ENCODE peak calls at places on chromosome 4, in four cellular contexts. One of them, this sample, is unnamed.

GRCh38 chr4:128249787-128250668 is 37.6 kb downstream of the PGRMC2 start:
- DNase-seq in aorta: no peak
- DNase-seq in adrenal gland: no peak
- DNase-seq in heart left ventricle: no peak
- DNase-seq in this sample: no peak

GRCh38 chr4:44210750-44211149 is 237.9 kb downstream of the KCTD8 start:
- DNase-seq in heart left ventricle: no peak
- DNase-seq in aorta: no peak
- DNase-seq in adrenal gland: no peak
- DNase-seq in this sample: no peak

GRCh38 chr4:97432551-97432950 is 710.7 kb downstream of the STPG2 start:
- DNase-seq in adrenal gland: no peak
- DNase-seq in aorta: no peak
- DNase-seq in heart left ventricle: no peak
- DNase-seq in this sample: peak; percentile 1

GRCh38 chr4:36255575-36255974 is 11.3 kb upstream of the ARAP2 start:
- DNase-seq in adrenal gland: no peak
- DNase-seq in aorta: no peak
- DNase-seq in heart left ventricle: no peak
- DNase-seq in this sample: peak; percentile 66

GRCh38 chr4:184252136-184253071 is 34.7 kb upstream of the ENPP6 start:
- DNase-seq in aorta: no peak
- DNase-seq in heart left ventricle: no peak
- DNase-seq in adrenal gland: no peak
- DNase-seq in this sample: no peak

GRCh38 chr4:74376888-74377483 is 12.0 kb downstream of the EREG start:
- DNase-seq in aorta: no peak
- DNase-seq in heart left ventricle: no peak
- DNase-seq in adrenal gland: no peak
- DNase-seq in this sample: peak; percentile 69

GRCh38 chr4:2797188-2797544 is 4.3 kb downstream of the SH3BP2 start:
- DNase-seq in heart left ventricle: no peak
- DNase-seq in adrenal gland: peak; percentile 50
- DNase-seq in aorta: no peak
- DNase-seq in this sample: no peak

GRCh38 chr4:2036327-2036726 is 22.8 kb upstream of the NAT8L start:
- DNase-seq in aorta: no peak
- DNase-seq in adrenal gland: peak; percentile 5
- DNase-seq in heart left ventricle: no peak
- DNase-seq in this sample: peak; percentile 92

GRCh38 chr4:74057588-74057987 is 19.1 kb upstream of the CXCL3 start:
- DNase-seq in adrenal gland: no peak
- DNase-seq in aorta: no peak
- DNase-seq in heart left ventricle: no peak
- DNase-seq in this sample: no peak

GRCh38 chr4:40323866-40324265 is 11.3 kb upstream of the CHRNA9 start:
- DNase-seq in adrenal gland: peak; percentile 45
- DNase-seq in heart left ventricle: no peak
- DNase-seq in aorta: no peak
- DNase-seq in this sample: no peak
- H3K27ac ChIP-seq in adrenal gland: no peak overlapping the region
- H3K27ac ChIP-seq in heart left ventricle: no peak overlapping the region
- H3K27ac ChIP-seq in aorta: no peak overlapping the region
- H3K27ac ChIP-seq in this sample: no peak overlapping the region

DNA sequence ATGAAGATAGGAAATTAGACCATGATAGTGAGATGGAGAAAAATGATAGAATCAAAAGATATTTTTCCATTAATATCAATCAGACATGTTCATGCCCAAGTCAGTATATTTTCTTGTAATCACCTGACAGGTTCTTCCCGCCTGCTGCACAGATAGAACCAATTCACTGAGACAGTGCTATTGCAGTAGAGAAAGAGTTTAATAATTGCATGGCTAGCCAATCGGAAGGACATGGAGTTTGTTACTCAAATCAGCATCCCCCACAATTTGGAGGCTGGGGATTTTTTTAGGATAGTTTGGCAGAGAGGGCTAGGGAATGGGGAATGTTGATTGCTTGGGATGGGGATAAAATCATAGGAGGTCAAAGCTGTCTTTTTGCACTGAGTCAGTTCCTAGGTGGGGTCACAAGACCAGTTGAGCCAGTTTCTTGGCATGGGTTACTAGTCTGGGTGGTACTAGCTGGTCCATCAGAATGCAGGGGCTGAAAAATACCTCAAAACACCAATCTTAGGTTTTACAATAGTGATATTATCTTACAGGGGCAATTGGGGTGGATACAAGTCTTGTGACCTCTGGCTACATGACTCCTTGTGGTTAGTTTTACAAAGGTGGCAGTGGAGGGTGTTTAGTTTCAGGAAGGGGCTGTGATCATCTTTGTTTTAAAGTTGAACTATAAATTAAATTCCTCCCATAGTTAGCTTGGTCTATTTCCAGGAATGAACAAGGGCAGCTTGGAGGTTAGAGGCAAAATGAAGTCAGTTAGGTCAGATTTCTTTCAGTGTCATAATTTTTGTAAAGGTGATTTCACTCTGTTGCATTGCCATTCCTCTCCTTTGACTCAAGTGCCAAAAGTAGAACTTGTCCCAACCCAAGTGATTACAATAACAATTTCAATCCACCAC is 100.3 kb upstream of the PDE5A start:
- DNase-seq in heart left ventricle: no peak
- DNase-seq in aorta: no peak
- DNase-seq in adrenal gland: no peak
- DNase-seq in this sample: no peak
- H3K4me1 ChIP-seq in heart left ventricle: peaks cover 45% of the 10 kb centered on the region
- H3K4me1 ChIP-seq in aorta: peaks cover 19% of the 10 kb centered on the region
- H3K4me1 ChIP-seq in adrenal gland: no peaks in the 10 kb centered on the region
- H3K4me1 ChIP-seq in this sample: no peaks in the 10 kb centered on the region

GRCh38 chr4:177080388-177080787 is 229.3 kb upstream of the NEIL3 start:
- DNase-seq in aorta: no peak
- DNase-seq in heart left ventricle: no peak
- DNase-seq in adrenal gland: no peak
- DNase-seq in this sample: no peak
- H3K27ac ChIP-seq in aorta: no peak overlapping the region
- H3K27ac ChIP-seq in heart left ventricle: no peak overlapping the region
- H3K27ac ChIP-seq in adrenal gland: no peak overlapping the region
- H3K27ac ChIP-seq in this sample: no peak overlapping the region

GRCh38 chr4:10113362-10114047 is 3.1 kb downstream of the WDR1 start:
- DNase-seq in adrenal gland: no peak
- DNase-seq in aorta: no peak
- DNase-seq in heart left ventricle: no peak
- DNase-seq in this sample: no peak

GRCh38 chr4:10109995-10110670 is 6.5 kb downstream of the WDR1 start:
- DNase-seq in heart left ventricle: no peak
- DNase-seq in aorta: no peak
- DNase-seq in adrenal gland: no peak
- DNase-seq in this sample: no peak

GRCh38 chr4:10108818-10109783 is 7.5 kb downstream of the WDR1 start:
- DNase-seq in heart left ventricle: no peak
- DNase-seq in aorta: no peak
- DNase-seq in adrenal gland: no peak
- DNase-seq in this sample: peak; percentile 40

GRCh38 chr4:10112658-10113284 is 3.8 kb downstream of the WDR1 start:
- DNase-seq in adrenal gland: no peak
- DNase-seq in aorta: no peak
- DNase-seq in heart left ventricle: no peak
- DNase-seq in this sample: no peak

GRCh38 chr4:10111067-10111801 is 5.4 kb downstream of the WDR1 start:
- DNase-seq in adrenal gland: no peak
- DNase-seq in aorta: no peak
- DNase-seq in heart left ventricle: no peak
- DNase-seq in this sample: no peak
- H3K4me1 ChIP-seq in adrenal gland: peaks cover 25% of the 10 kb centered on the region
- H3K4me1 ChIP-seq in aorta: peaks cover 21% of the 10 kb centered on the region
- H3K4me1 ChIP-seq in heart left ventricle: peaks cover 92% of the 10 kb centered on the region
- H3K4me1 ChIP-seq in this sample: peaks cover 44% of the 10 kb centered on the region

GRCh38 chr4:186826866-186827541 is 103.3 kb upstream of the FAT1 start:
- DNase-seq in adrenal gland: no peak
- DNase-seq in aorta: no peak
- DNase-seq in heart left ventricle: no peak
- DNase-seq in this sample: no peak
- H3K27ac ChIP-seq in adrenal gland: no peak overlapping the region
- H3K27ac ChIP-seq in aorta: no peak overlapping the region
- H3K27ac ChIP-seq in heart left ventricle: no peak overlapping the region
- H3K27ac ChIP-seq in this sample: no peak overlapping the region

GRCh38 chr4:98610926-98611325 is 47.5 kb downstream of the TSPAN5 start:
- DNase-seq in heart left ventricle: no peak
- DNase-seq in aorta: no peak
- DNase-seq in adrenal gland: no peak
- DNase-seq in this sample: no peak

GRCh38 chr4:98614081-98614480 is 44.3 kb downstream of the TSPAN5 start:
- DNase-seq in heart left ventricle: no peak
- DNase-seq in adrenal gland: no peak
- DNase-seq in aorta: no peak
- DNase-seq in this sample: no peak

GRCh38 chr4:98611649-98612317 is 46.6 kb downstream of the TSPAN5 start:
- DNase-seq in aorta: no peak
- DNase-seq in heart left ventricle: no peak
- DNase-seq in adrenal gland: no peak
- DNase-seq in this sample: no peak

GRCh38 chr4:98613453-98614075 is 44.8 kb downstream of the TSPAN5 start:
- DNase-seq in aorta: no peak
- DNase-seq in heart left ventricle: no peak
- DNase-seq in adrenal gland: no peak
- DNase-seq in this sample: no peak

GRCh38 chr4:98612318-98613250 is 45.8 kb downstream of the TSPAN5 start:
- DNase-seq in aorta: no peak
- DNase-seq in adrenal gland: no peak
- DNase-seq in heart left ventricle: no peak
- DNase-seq in this sample: no peak
- H3K4me1 ChIP-seq in aorta: no peaks in the 10 kb centered on the region
- H3K4me1 ChIP-seq in adrenal gland: no peaks in the 10 kb centered on the region
- H3K4me1 ChIP-seq in heart left ventricle: peaks cover 3% of the 10 kb centered on the region
- H3K4me1 ChIP-seq in this sample: no peaks in the 10 kb centered on the region

GRCh38 chr4:142100941-142101340 is 464.6 kb downstream of the IL15 start:
- DNase-seq in heart left ventricle: no peak
- DNase-seq in aorta: no peak
- DNase-seq in adrenal gland: no peak
- DNase-seq in this sample: no peak
- H3K27ac ChIP-seq in heart left ventricle: no peak overlapping the region
- H3K27ac ChIP-seq in aorta: no peak overlapping the region
- H3K27ac ChIP-seq in adrenal gland: no peak overlapping the region
- H3K27ac ChIP-seq in this sample: no peak overlapping the region

GRCh38 chr4:81562093-81562492 is 90.4 kb upstream of the RASGEF1B start:
- DNase-seq in aorta: no peak
- DNase-seq in heart left ventricle: no peak
- DNase-seq in adrenal gland: no peak
- DNase-seq in this sample: no peak
- H3K4me1 ChIP-seq in aorta: no peaks in the 10 kb centered on the region
- H3K4me1 ChIP-seq in heart left ventricle: peaks cover 6% of the 10 kb centered on the region
- H3K4me1 ChIP-seq in adrenal gland: no peaks in the 10 kb centered on the region
- H3K4me1 ChIP-seq in this sample: peaks cover 7% of the 10 kb centered on the region

DNA sequence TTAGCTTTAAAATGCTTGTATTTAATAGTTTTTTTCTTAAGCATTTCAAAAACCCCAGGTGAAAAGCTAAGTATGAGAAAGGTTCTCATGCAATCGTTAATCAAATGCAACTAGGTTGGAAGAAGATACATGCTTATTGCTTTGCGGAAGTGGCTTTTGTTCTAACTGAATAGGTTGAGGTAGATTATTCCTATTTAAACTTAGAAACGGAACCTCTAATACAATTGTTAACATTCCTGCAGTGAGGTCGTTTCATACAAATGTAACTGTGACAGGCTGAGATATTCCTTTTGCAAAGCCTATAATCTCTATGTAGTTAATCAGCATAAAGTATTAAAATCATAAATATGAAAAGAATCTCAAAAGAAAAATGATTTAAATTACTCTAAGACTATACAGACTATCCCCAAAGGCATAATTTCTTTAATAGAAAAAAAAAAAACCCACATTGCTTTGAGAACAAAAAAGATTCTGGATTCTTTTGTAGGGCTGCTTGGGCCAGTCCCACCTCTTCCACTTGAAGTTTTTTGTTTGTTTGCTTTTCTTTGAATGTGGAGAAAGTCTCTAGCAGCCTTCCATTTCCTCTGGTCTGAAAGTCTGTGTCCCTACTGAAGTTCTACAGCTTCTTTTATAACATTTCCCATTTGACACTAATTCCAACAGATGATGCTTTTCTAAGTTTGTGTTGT is 25.6 kb upstream of the SORBS2 start:
- DNase-seq in adrenal gland: no peak
- DNase-seq in heart left ventricle: no peak
- DNase-seq in aorta: no peak
- DNase-seq in this sample: no peak
- H3K27ac ChIP-seq in adrenal gland: no peak overlapping the region
- H3K27ac ChIP-seq in heart left ventricle: peak overlapping the region; percentile 70
- H3K27ac ChIP-seq in aorta: no peak overlapping the region
- H3K27ac ChIP-seq in this sample: peak overlapping the region; percentile 76

GRCh38 chr4:39042365-39042764 is 10.2 kb upstream of the TMEM156 start:
- DNase-seq in heart left ventricle: no peak
- DNase-seq in aorta: no peak
- DNase-seq in adrenal gland: no peak
- DNase-seq in this sample: no peak
- H3K4me1 ChIP-seq in heart left ventricle: peaks cover 20% of the 10 kb centered on the region
- H3K4me1 ChIP-seq in aorta: no peaks in the 10 kb centered on the region
- H3K4me1 ChIP-seq in adrenal gland: peaks cover 17% of the 10 kb centered on the region
- H3K4me1 ChIP-seq in this sample: peaks cover 2% of the 10 kb centered on the region

This sample was measured in small intestine.